ENCODE peak calls at places on chromosome X, in seven cellular contexts. R is right lobe of liver; J is uterus; Z is sigmoid colon; D is neural progenitor cell; M is CD8-positive, alpha-beta memory T cell; U is lung. K is an unnamed sample.

GRCh38 chrX:115583730-115584004 is 22.7 kb downstream of the PLS3 start:
- DNase-seq in U (no peak), M (no peak), R (no peak), J (no peak), Z (no peak), D (no peak), K (no peak)

GRCh38 chrX:130263016-130263415 is 5.7 kb downstream of the ZNF280C start:
- DNase-seq in J (no peak), R (no peak), D (no peak), M (no peak), Z (no peak), U (no peak), K (no peak)

GRCh38 chrX:48864210-48864609 is 28.8 kb upstream of the PCSK1N start:
- DNase-seq in U (no peak), J (no peak), R (no peak), M (no peak), D (no peak), Z (no peak), K (no peak)

GRCh38 chrX:153504445-153505016 is 9.8 kb downstream of the BGN start:
- DNase-seq in U (no peak), M (no peak), R (no peak), Z (no peak), J (no peak), D (no peak), K (no peak)

GRCh38 chrX:116357317-116357716 is 79.1 kb upstream of the SLC6A14 start:
- DNase-seq in Z (no peak), U (no peak), D (no peak), M (no peak), J (no peak), R (no peak), K (no peak)

GRCh38 chrX:101291204-101291603 is at the start of gene TAF7L:
- DNase-seq in Z (no peak), J (no peak), R (no peak), D (no peak), M (no peak), U (no peak), K (no peak)

GRCh38 chrX:103356897-103357296 is 591 bp downstream of the TCEAL9 start:
- DNase-seq in J (peak; percentile 33), D (peak; percentile 31), Z (no peak), U (no peak), R (no peak), M (no peak), K (no peak)

GRCh38 chrX:18874560-18875255 is 109.2 kb downstream of the PHKA2 start:
- DNase-seq in D (no peak), Z (no peak), R (no peak), J (no peak), M (no peak), U (no peak), K (no peak)

GRCh38 chrX:116841290-116841689 is 378.5 kb upstream of the CT83 start:
- DNase-seq in U (no peak), R (no peak), Z (no peak), D (no peak), M (no peak), J (no peak), K (no peak)

GRCh38 chrX:5791721-5792120 is 436.9 kb downstream of the NLGN4X start:
- DNase-seq in U (no peak), J (no peak), Z (no peak), R (no peak), M (no peak), D (no peak), K (no peak)

GRCh38 chrX:13670197-13670596 is 17.3 kb downstream of the TCEANC start:
- DNase-seq in R (no peak), Z (no peak), J (no peak), M (no peak), D (no peak), U (no peak), K (no peak)

GRCh38 chrX:134886201-134886600 is 104.6 kb upstream of the SMIM10 start:
- DNase-seq in M (no peak), Z (no peak), J (no peak), D (no peak), R (no peak), U (no peak), K (no peak)

GRCh38 chrX:11663875-11664210 is 1.9 kb downstream of the ARHGAP6 start:
- DNase-seq in J (no peak), R (no peak), U (no peak), Z (no peak), D (peak; percentile 6), M (no peak), K (no peak)

GRCh38 chrX:133923113-133923512 is 62.3 kb downstream of the GPC3 start:
- DNase-seq in Z (no peak), U (no peak), R (no peak), D (no peak), M (no peak), J (no peak), K (no peak)

GRCh38 chrX:119753001-119753400 is 5.4 kb upstream of the SOWAHD start:
- DNase-seq in Z (no peak), M (no peak), J (no peak), D (no peak), R (no peak), U (no peak), K (no peak)

GRCh38 chrX:19190902-19191301 is 68.6 kb upstream of the ADGRG2 start:
- DNase-seq in U (no peak), D (no peak), J (no peak), R (no peak), Z (no peak), M (no peak), K (no peak)

GRCh38 chrX:7347465-7347864 is 199.5 kb upstream of the PUDP start:
- DNase-seq in D (no peak), R (no peak), Z (no peak), M (no peak), U (no peak), J (no peak), K (no peak)

GRCh38 chrX:11768039-11768438 is 10.0 kb downstream of the MSL3 start:
- DNase-seq in R (no peak), M (no peak), Z (no peak), J (no peak), D (no peak), U (no peak), K (no peak)

GRCh38 chrX:40176979-40177430 is 79.2 kb upstream of the BCOR start:
- DNase-seq in U (no peak), J (peak; percentile 37), D (peak; percentile 47), Z (no peak), R (peak; percentile 54), M (no peak), K (no peak)

GRCh38 chrX:39556056-39556455 is 541.7 kb downstream of the BCOR start:
- DNase-seq in U (no peak), M (no peak), Z (no peak), R (no peak), J (no peak), D (no peak), K (no peak)

GRCh38 chrX:24153796-24154189 is 4.3 kb downstream of the ZFX start:
- DNase-seq in M (no peak), D (no peak), R (no peak), Z (no peak), J (no peak), U (no peak), K (no peak)

GRCh38 chrX:24156177-24156576 is 6.6 kb downstream of the ZFX start:
- DNase-seq in M (no peak), Z (no peak), D (no peak), R (no peak), U (no peak), J (no peak), K (no peak)

GRCh38 chrX:24151513-24151912 is 2.0 kb downstream of the ZFX start:
- DNase-seq in D (no peak), M (no peak), Z (no peak), J (no peak), U (no peak), R (no peak), K (no peak)

GRCh38 chrX:24153175-24153795 is 3.8 kb downstream of the ZFX start:
- DNase-seq in D (peak; percentile 42), Z (peak; percentile 66), R (no peak), M (peak; percentile 7), U (no peak), J (no peak), K (no peak)

DNA sequence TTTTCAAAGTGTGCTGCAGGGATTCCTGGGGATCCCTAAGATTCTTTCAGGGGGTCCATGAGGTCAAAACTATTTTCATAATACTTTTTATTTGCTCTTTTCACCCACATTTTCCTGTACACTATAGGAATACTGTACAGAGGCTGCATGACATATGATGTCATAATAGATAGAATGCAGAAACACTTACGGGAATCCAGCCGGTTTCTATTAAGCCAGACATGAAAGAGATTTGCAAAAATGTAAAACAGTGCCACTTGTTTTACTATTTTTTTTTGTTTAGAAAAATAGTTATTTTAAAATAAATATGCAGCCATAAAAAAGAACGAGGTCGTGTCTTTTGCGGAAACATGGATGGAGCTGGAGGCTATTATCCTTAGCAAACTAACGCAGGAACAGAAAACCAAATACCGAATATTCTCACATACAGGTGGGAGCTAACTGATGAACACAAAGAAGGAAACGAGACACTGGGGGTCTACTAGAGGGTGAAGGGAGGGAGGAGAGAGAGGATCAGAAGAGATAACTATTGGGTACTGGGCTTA is 5.0 kb downstream of the ZFX start:
- DNase-seq in J (no peak), M (no peak), R (no peak), U (no peak), Z (no peak), D (no peak), K (no peak)
- H3K4me1 ChIP-seq in J (peaks cover 13% of the 10 kb centered on the region), M (peaks cover 37% of the 10 kb centered on the region), R (peaks cover 36% of the 10 kb centered on the region), U (peaks cover 10% of the 10 kb centered on the region), Z (peaks cover 83% of the 10 kb centered on the region), D (peaks cover 24% of the 10 kb centered on the region), K (peaks cover 77% of the 10 kb centered on the region)

DNA sequence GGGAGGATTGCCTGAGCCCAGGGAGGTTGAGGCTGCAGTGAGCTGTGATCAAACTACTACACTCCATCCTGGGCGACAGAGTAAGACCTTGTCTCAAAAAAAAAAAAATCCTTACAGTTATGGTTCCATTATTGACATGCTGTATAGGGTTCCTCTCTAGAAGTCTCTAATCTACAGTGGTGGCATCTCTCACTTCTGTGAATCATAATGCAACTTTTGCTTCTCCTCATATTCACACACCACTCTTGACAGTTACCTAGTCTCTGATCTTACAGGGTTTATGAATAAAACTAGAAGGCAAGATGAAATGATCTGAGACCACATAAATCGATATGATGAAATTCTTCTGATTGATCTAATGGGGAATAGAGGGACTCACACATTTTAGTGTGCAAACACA is 40.6 kb downstream of the DOCK11 start:
- DNase-seq in D (no peak), U (no peak), M (no peak), J (no peak), R (no peak), Z (no peak), K (no peak)
- H3K4me1 ChIP-seq in D (peaks cover 14% of the 10 kb centered on the region), U (no peaks in the 10 kb centered on the region), M (peaks cover 49% of the 10 kb centered on the region), J (no peaks in the 10 kb centered on the region), R (no peaks in the 10 kb centered on the region), Z (peaks cover 14% of the 10 kb centered on the region), K (no peaks in the 10 kb centered on the region)

DNA sequence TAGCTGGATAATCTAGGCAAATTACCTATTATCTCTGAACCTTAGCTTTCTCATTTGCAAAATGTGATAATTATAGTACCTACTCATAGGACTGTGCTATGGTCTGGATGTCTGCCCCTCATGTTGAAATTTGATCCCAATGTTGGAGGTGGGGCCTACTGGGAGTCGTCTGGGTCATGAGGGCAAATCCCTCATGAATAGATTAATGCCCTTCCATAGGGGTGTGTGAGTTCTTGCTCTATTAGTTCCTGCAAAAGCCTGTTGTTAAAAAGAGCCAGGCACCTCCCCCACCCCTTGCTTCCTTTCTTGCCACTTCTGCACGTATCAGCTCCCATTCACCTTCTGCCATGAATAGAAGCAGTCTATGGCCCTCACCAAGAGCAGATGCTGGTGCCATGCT is 73.9 kb downstream of the SERTM2 start:
- DNase-seq in R (no peak), J (no peak), M (no peak), U (no peak), D (peak; percentile 56), Z (no peak), K (no peak)
- H3K4me1 ChIP-seq in R (no peaks in the 10 kb centered on the region), J (no peaks in the 10 kb centered on the region), M (no peaks in the 10 kb centered on the region), U (no peaks in the 10 kb centered on the region), D (peaks cover 33% of the 10 kb centered on the region), Z (no peaks in the 10 kb centered on the region), K (no peaks in the 10 kb centered on the region)

GRCh38 chrX:45761920-45762319 is 561.2 kb upstream of the DIPK2B start:
- DNase-seq in U (no peak), J (no peak), Z (no peak), M (no peak), D (no peak), R (no peak), K (no peak)
- H3K4me1 ChIP-seq in U (peaks cover 3% of the 10 kb centered on the region), J (no peaks in the 10 kb centered on the region), Z (no peaks in the 10 kb centered on the region), M (peaks cover 42% of the 10 kb centered on the region), D (no peaks in the 10 kb centered on the region), R (no peaks in the 10 kb centered on the region), K (no peaks in the 10 kb centered on the region)

K was measured in stomach.